ENCODE peak calls at places on chromosome 22, in six cellular contexts. I is AG10803; V is SK-N-SH; N is AG09309; Y is activated CD8-positive, alpha-beta T cell treated with anti-CD3 and anti-CD28 coated beads for 36 hours; A is GM12878. R is an unnamed sample.

GRCh38 chr22:21632237-21632895 is at the start of gene CCDC116:
- DNase-seq in A (no peak), N (no peak), V (peak; percentile 63), I (no peak), Y (peak; percentile 78), R (no peak)

GRCh38 chr22:24424001-24424900 is 3.1 kb upstream of the ADORA2A start:
- DNase-seq in I (no peak), V (no peak), A (no peak), Y (peak; percentile 65), N (no peak), R (no peak)

GRCh38 chr22:48247829-48248228 is 1485.4 kb downstream of the TBC1D22A start:
- DNase-seq in N (no peak), I (no peak), A (no peak), V (no peak), Y (no peak), R (no peak)

GRCh38 chr22:19068784-19069271 is 53.4 kb downstream of the DGCR2 start:
- DNase-seq in A (no peak), Y (no peak), I (no peak), N (no peak), V (no peak), R (no peak)

GRCh38 chr22:42683599-42684283 is 34.5 kb upstream of the CYB5R3 start:
- DNase-seq in V (peak; percentile 65), N (no peak), A (no peak), Y (no peak), I (peak; percentile 90), R (no peak)

GRCh38 chr22:25368271-25368670 is 148.8 kb downstream of the CRYBB2 start:
- DNase-seq in N (no peak), A (no peak), I (peak; percentile 65), V (no peak), Y (no peak), R (no peak)

GRCh38 chr22:42811510-42811909 is 45.6 kb downstream of the ARFGAP3 start:
- DNase-seq in A (no peak), I (no peak), Y (no peak), N (no peak), V (no peak), R (no peak)

GRCh38 chr22:50062509-50063135 is 4.5 kb upstream of the TTLL8 start:
- DNase-seq in N (no peak), Y (no peak), V (no peak), A (no peak), I (no peak), R (no peak)

GRCh38 chr22:27835446-27835845 is 33.9 kb upstream of the MN1 start:
- DNase-seq in I (peak; percentile 60), Y (no peak), N (no peak), V (no peak), A (no peak), R (no peak)

GRCh38 chr22:39960791-39961746 is 872 bp downstream of the TMA7B start:
- DNase-seq in I (peak; percentile 94), Y (peak; percentile 94), V (no peak), A (peak; percentile 96), N (peak; percentile 77), R (no peak)

GRCh38 chr22:42077486-42078125 is 1.9 kb upstream of the SMDT1 start:
- DNase-seq in N (no peak), V (no peak), I (no peak), A (no peak), Y (no peak), R (no peak)

GRCh38 chr22:17228725-17229126 is 9.5 kb upstream of the ADA2 start:
- DNase-seq in V (no peak), N (no peak), A (no peak), Y (no peak), I (no peak), R (no peak)

GRCh38 chr22:43848366-43849171 is 13.7 kb downstream of the SULT4A1 start:
- DNase-seq in V (peak; percentile 56), N (no peak), I (peak; percentile 42), A (no peak), Y (no peak), R (peak; percentile 50)

GRCh38 chr22:33577862-33578411 is 342.3 kb downstream of the LARGE1 start:
- DNase-seq in V (peak; percentile 37), I (no peak), A (no peak), Y (no peak), N (no peak), R (no peak)

GRCh38 chr22:32818446-32819115 is 17.1 kb downstream of the TIMP3 start:
- DNase-seq in I (no peak), Y (no peak), N (no peak), A (no peak), V (no peak), R (no peak)

GRCh38 chr22:22156716-22157499 is 87.7 kb upstream of the VPREB1 start:
- DNase-seq in V (peak; percentile 59), Y (peak; percentile 84), I (peak; percentile 75), N (peak; percentile 25), A (peak; percentile 59), R (peak; percentile 57)

GRCh38 chr22:39654527-39654926 is 84.0 kb downstream of the CACNA1I start:
- DNase-seq in Y (no peak), V (no peak), I (no peak), N (no peak), A (no peak), R (no peak)

GRCh38 chr22:37121887-37122591 is 12.5 kb upstream of the TMPRSS6 start:
- DNase-seq in I (peak; percentile 15), N (no peak), Y (peak; percentile 97), V (peak; percentile 48), A (peak; percentile 73), R (peak; percentile 21)
- TF ChIP-seq CTCF in I (no peak), N (no peak), Y (no peak), V (peak; percentile 9), A (no peak), R (no peak)

GRCh38 chr22:46984751-46985506 is 222.5 kb downstream of the TBC1D22A start:
- DNase-seq in N (peak; percentile 24), V (no peak), A (no peak), I (peak; percentile 66), Y (no peak), R (no peak)
- TF ChIP-seq CTCF in N (no peak), V (no peak), A (no peak), I (no peak), Y (no peak), R (no peak)

DNA sequence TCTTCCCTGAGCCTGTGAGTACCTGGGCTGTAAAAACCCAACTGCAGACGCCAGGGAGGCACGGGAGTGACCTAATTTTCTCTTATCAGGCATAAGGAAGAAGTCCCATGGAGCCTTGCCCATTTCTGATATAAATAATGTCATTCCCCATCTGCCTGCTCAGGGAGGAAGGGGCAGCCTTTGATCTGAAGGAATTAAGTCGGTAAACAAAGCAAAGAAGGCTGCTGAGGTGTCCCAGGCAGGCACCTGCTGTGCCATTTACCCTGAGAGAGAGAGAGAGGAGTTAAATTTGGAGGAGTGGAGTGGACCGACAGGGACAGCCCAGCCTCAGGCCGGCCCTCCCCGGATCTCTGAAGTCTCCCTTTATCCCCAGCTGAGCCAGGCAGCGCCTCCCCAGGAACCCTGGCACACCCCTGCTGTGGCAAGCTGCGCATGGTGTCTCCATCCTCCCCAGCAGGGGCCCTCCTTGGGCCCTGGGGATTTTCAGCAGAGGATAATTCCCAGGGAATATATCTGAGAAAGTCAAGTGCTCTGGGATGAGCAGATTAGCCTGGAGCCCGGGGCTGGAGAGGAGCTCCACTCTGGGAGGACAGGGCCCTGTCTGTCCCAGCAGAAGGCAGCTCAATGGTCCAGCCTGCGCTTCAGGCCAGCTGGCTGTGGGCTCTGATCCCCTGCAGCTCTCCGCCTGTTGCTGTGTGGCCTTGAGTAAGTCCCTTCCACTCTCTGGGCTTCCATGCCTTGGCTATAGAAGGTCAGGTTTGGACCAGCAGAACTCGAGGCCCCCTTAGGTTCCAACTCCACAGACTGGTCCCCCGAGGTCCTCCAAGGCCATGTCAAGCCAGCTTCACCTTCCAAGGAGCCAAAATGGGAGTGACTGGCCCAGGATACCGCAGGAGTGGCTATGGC is 17.5 kb upstream of the CABP7 start:
- DNase-seq in N (no peak), I (no peak), V (peak; percentile 41), A (no peak), Y (no peak), R (no peak)
- TF ChIP-seq CTCF in N (peak; percentile 25), I (peak; percentile 10), V (no peak), A (no peak), Y (no peak), R (no peak)

DNA sequence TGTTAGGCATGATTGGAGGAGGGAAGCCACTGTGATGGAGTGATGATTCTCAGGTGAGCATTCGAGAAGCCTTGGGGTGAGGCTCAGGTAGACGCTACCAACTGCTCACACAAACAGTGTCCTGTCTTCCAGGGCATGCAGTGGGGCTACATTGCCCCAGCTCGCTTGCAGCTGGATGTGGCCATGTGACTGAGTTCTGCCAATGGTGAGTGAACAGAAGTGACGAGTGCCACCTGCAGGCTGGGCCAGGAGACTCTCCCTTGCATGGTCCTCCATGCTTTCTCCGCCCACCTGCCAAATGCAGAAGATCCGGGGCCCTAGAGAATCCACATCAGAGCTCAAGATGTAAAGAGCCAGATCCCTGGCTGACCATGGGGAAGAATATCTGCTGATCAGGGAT is 195.9 kb downstream of the BCR start:
- DNase-seq in N (no peak), I (no peak), V (no peak), Y (peak; percentile 74), A (peak; percentile 1), R (peak; percentile 50)
- TF ChIP-seq CTCF in N (peak; percentile 16), I (peak; percentile 25), V (no peak), Y (no peak), A (peak; percentile 65), R (peak; percentile 28)

DNA sequence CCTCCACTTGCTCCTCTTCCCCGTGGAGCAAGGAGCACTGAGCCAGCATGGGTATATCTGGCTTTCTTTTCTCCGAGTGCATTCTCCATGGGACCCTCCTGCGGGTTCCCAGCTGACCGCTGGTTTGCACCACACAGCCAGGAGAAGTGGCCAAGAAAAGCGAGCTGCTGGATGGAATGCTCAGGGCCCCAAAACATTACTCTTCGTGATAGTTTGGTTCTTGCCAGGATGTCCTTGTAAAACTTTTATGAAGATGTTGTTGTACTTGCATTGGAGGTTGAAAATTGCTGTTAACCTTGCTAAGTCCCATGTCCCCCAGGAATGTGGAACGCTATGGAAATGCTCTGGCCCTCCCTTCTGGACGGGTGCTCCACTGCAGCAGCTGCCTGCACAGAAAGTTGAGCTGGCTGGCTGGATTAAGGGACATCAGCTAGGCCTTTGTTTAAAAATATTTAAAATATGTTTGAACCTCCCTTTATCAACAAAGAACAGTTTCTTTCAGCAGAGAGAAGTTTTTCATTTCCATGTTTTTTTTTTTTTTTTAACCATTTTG is 68.7 kb downstream of the ZNRF3 start:
- DNase-seq in I (peak; percentile 25), N (peak; percentile 73), V (no peak), Y (no peak), A (no peak), R (no peak)
- TF ChIP-seq CTCF in I (peak; percentile 7), N (peak; percentile 31), V (no peak), Y (no peak), A (no peak), R (no peak)

R was measured in endothelial cell.